ENCODE peak calls at places on chromosomes 7 and 10, in nine cellular contexts. A, J, U, V, F, I, E, Q and L are unnamed samples.

GRCh38 chr7:31488562-31489203 is 25.2 kb upstream of the ITPRID1 start:
- DNase-seq in V (peak; percentile 11), J (peak; percentile 43), I (peak; percentile 80), U (no peak), A (peak; percentile 61), F (peak; percentile 72), E (peak; percentile 13), Q (peak; percentile 66), L (peak; percentile 72)

GRCh38 chr7:97006951-97007861 is 1.9 kb downstream of the DLX6 start:
- DNase-seq in I (no peak), E (no peak), Q (no peak), A (no peak), V (no peak), F (no peak), U (no peak), J (no peak), L (no peak)

GRCh38 chr7:100430450-100431285 is 1.0 kb downstream of the MEPCE start:
- DNase-seq in Q (no peak), I (no peak), U (no peak), V (no peak), F (peak; percentile 59), J (peak; percentile 48), E (no peak), A (no peak), L (peak; percentile 76)

GRCh38 chr7:100219271-100219737 is 445 bp upstream of the PVRIG start:
- DNase-seq in I (no peak), F (peak; percentile 53), J (peak; percentile 30), V (no peak), E (no peak), A (no peak), Q (no peak), U (no peak), L (peak; percentile 67)

GRCh38 chr7:127390186-127390816 is 2.2 kb downstream of the ZNF800 start:
- DNase-seq in A (no peak), Q (no peak), F (no peak), U (no peak), E (no peak), V (no peak), I (no peak), J (no peak), L (no peak)

GRCh38 chr10:68666280-68666760 is 54.7 kb upstream of the CCAR1 start:
- DNase-seq in E (no peak), Q (no peak), I (no peak), J (no peak), U (no peak), A (no peak), F (no peak), V (peak; percentile 85), L (no peak)

GRCh38 chr7:34622771-34623250 is 35.2 kb upstream of the NPSR1 start:
- DNase-seq in J (no peak), A (no peak), V (no peak), I (no peak), Q (no peak), U (no peak), E (no peak), F (no peak), L (no peak)

GRCh38 chr10:52443419-52444388 is 129.6 kb downstream of the DKK1 start:
- DNase-seq in I (no peak), U (no peak), J (no peak), E (no peak), F (no peak), V (peak; percentile 82), Q (no peak), A (no peak), L (no peak)

GRCh38 chr7:44431091-44431608 is 59.3 kb downstream of the NUDCD3 start:
- DNase-seq in I (peak; percentile 26), Q (peak; percentile 52), U (no peak), V (no peak), J (no peak), E (no peak), A (peak; percentile 17), F (no peak), L (peak; percentile 47)

GRCh38 chr7:108684629-108685028 is 115.0 kb downstream of the DNAJB9 start:
- DNase-seq in A (no peak), V (peak; percentile 4), Q (no peak), J (no peak), E (no peak), I (no peak), U (no peak), F (no peak), L (no peak)

GRCh38 chr7:19317461-19317860 is 172.2 kb upstream of the FERD3L start:
- DNase-seq in V (no peak), I (no peak), U (no peak), E (no peak), J (no peak), Q (no peak), A (no peak), F (no peak), L (no peak)

GRCh38 chr7:47336178-47337020 is 245.5 kb downstream of the TNS3 start:
- DNase-seq in Q (peak; percentile 86), U (no peak), A (no peak), J (no peak), E (no peak), I (no peak), F (peak; percentile 4), V (peak; percentile 70), L (no peak)

GRCh38 chr7:2886900-2887299 is 42.8 kb upstream of the GNA12 start:
- DNase-seq in V (peak; percentile 26), J (peak; percentile 60), Q (peak; percentile 66), U (peak; percentile 69), E (peak; percentile 25), F (peak; percentile 59), A (peak; percentile 84), I (peak; percentile 84), L (peak; percentile 81)

GRCh38 chr10:95221124-95221523 is 27.1 kb downstream of the ACSM6 start:
- DNase-seq in A (no peak), U (no peak), J (no peak), I (no peak), E (no peak), F (no peak), Q (no peak), V (no peak), L (no peak)

GRCh38 chr10:61961278-61961677 is 59.8 kb downstream of the ARID5B start:
- DNase-seq in Q (no peak), J (no peak), U (no peak), A (no peak), V (no peak), E (no peak), F (no peak), I (no peak), L (peak; percentile 33)

GRCh38 chr10:100759331-100759730 is 13.9 kb downstream of the PAX2 start:
- DNase-seq in I (no peak), V (no peak), E (no peak), J (no peak), Q (no peak), F (no peak), A (no peak), U (no peak), L (no peak)

GRCh38 chr10:126931548-126931947 is 26.3 kb downstream of the DOCK1 start:
- DNase-seq in U (no peak), E (no peak), Q (no peak), J (no peak), I (no peak), V (no peak), F (no peak), A (no peak), L (no peak)

GRCh38 chr10:124626759-124627380 is 117.3 kb downstream of the FAM53B start:
- DNase-seq in A (no peak), V (no peak), U (no peak), J (peak; percentile 66), I (no peak), F (peak; percentile 71), Q (no peak), E (no peak), L (peak; percentile 70)

GRCh38 chr10:6052247-6053221 is 9.6 kb downstream of the IL2RA start:
- DNase-seq in F (peak; percentile 86), A (no peak), E (no peak), V (no peak), J (peak; percentile 85), U (no peak), I (no peak), Q (peak; percentile 35), L (peak; percentile 91)

GRCh38 chr7:127582361-127582760 is 3.0 kb downstream of the GCC1 start:
- DNase-seq in Q (peak; percentile 59), U (no peak), V (no peak), F (no peak), E (no peak), A (no peak), J (no peak), I (no peak), L (no peak)

GRCh38 chr7:110962374-110962773 is 128.6 kb upstream of the LRRN3 start:
- DNase-seq in F (no peak), A (no peak), I (no peak), E (no peak), Q (no peak), V (no peak), J (no peak), U (no peak), L (no peak)

GRCh38 chr10:46299267-46299530 is 12.4 kb downstream of the ANTXRL start:
- DNase-seq in V (no peak), F (no peak), I (no peak), J (no peak), Q (no peak), U (no peak), E (no peak), A (no peak), L (no peak)

GRCh38 chr7:101913876-101914275 is 96.5 kb downstream of the CUX1 start:
- DNase-seq in A (no peak), F (no peak), Q (no peak), U (no peak), I (no peak), V (no peak), E (no peak), J (no peak), L (no peak)

GRCh38 chr10:74050653-74051052 is 52.7 kb downstream of the VCL start:
- DNase-seq in Q (no peak), A (no peak), J (no peak), V (no peak), U (no peak), E (no peak), I (no peak), F (no peak), L (no peak)

GRCh38 chr7:79653136-79653631 is 199.7 kb upstream of the MAGI2 start:
- DNase-seq in J (no peak), Q (no peak), V (peak; percentile 18), E (no peak), U (no peak), I (no peak), A (no peak), F (no peak), L (no peak)

GRCh38 chr7:75879771-75880184 is 944 bp downstream of the RHBDD2 start:
- DNase-seq in I (no peak), A (no peak), V (no peak), Q (no peak), J (no peak), F (no peak), E (no peak), U (no peak), L (peak; percentile 35)